ENCODE peak calls at places on chromosomes 4 and X, in four cellular contexts. D is GM12878, P is SK-N-SH, M is HL-60. E is an unnamed sample.

GRCh38 chrX:119606508-119607389 is 525 bp upstream of the NKRF start:
- DNase-seq in D (no peak), P (no peak), M (no peak), E (no peak)

GRCh38 chr4:41652971-41653370 is 95.6 kb downstream of the PHOX2B start:
- DNase-seq in D (no peak), P (no peak), M (no peak), E (no peak)

GRCh38 chr4:8221476-8221875 is 22.4 kb downstream of the SH3TC1 start:
- DNase-seq in D (peak), P (peak), M (peak), E (no peak)

GRCh38 chr4:45063166-45063565 is 336.8 kb upstream of the GNPDA2 start:
- DNase-seq in D (no peak), P (no peak), M (no peak), E (no peak)

GRCh38 chr4:121574618-121575017 is 122.2 kb downstream of the ANXA5 start:
- DNase-seq in D (no peak), P (no peak), M (no peak), E (no peak)

GRCh38 chrX:118807151-118808017 is 16.2 kb upstream of the ZCCHC12 start:
- DNase-seq in D (peak), P (peak), M (no peak), E (no peak)

GRCh38 chr4:106587558-106587957 is 219.0 kb upstream of the GIMD1 start:
- DNase-seq in D (no peak), P (no peak), M (no peak), E (no peak)

GRCh38 chrX:24733111-24733510 is 39.4 kb downstream of the POLA1 start:
- DNase-seq in D (no peak), P (no peak), M (peak), E (no peak)

GRCh38 chrX:72269671-72270251 is 7.3 kb downstream of the RPS4X start:
- DNase-seq in D (no peak), P (no peak), M (no peak), E (no peak)

GRCh38 chr4:8916251-8916913 is 44.7 kb upstream of the HMX1 start:
- DNase-seq in D (no peak), P (peak), M (no peak), E (no peak)

GRCh38 chrX:334331-334891 is 15.8 kb upstream of the GTPBP6 start:
- DNase-seq in D (no peak), P (no peak), M (no peak), E (no peak)

GRCh38 chr4:40264497-40264896 is 67.7 kb downstream of the RHOH start:
- DNase-seq in D (no peak), P (no peak), M (no peak), E (no peak)

GRCh38 chr4:101102114-101102752 is 245.1 kb downstream of the PPP3CA start:
- DNase-seq in D (no peak), P (peak), M (no peak), E (no peak)

GRCh38 chr4:176654565-176655216 is 138.0 kb downstream of the VEGFC start:
- DNase-seq in D (no peak), P (no peak), M (no peak), E (no peak)

GRCh38 chr4:154088741-154089140 is 299.9 kb upstream of the SFRP2 start:
- DNase-seq in D (no peak), P (no peak), M (no peak), E (no peak)

GRCh38 chrX:55522577-55523254 is 33.1 kb upstream of the USP51 start:
- DNase-seq in D (no peak), P (no peak), M (no peak), E (no peak)

GRCh38 chr4:115491686-115492085 is 378.3 kb upstream of the NDST4 start:
- DNase-seq in D (no peak), P (no peak), M (no peak), E (no peak)

GRCh38 chrX:106811131-106811910 is 8.8 kb downstream of the TBC1D8B start:
- DNase-seq in D (no peak), P (no peak), M (no peak), E (no peak)

GRCh38 chr4:74437866-74438265 is 7.1 kb upstream of the AREG start:
- DNase-seq in D (no peak), P (no peak), M (no peak), E (no peak)

GRCh38 chrX:121733514-121733913 is 686.1 kb downstream of the GLUD2 start:
- DNase-seq in D (no peak), P (no peak), M (no peak), E (no peak)

GRCh38 chrX:74613350-74614192 is 853 bp downstream of the RLIM start:
- DNase-seq in D (no peak), P (peak), M (no peak), E (no peak)

GRCh38 chr4:67725981-67726380 is 25.0 kb upstream of the UBA6 start:
- DNase-seq in D (no peak), P (no peak), M (no peak), E (no peak)

GRCh38 chr4:73433140-73433539 is 2.9 kb upstream of the AFP start:
- DNase-seq in D (no peak), P (no peak), M (no peak), E (no peak)

GRCh38 chr4:74531952-74532794 is 87.2 kb downstream of the AREG start:
- DNase-seq in D (peak), P (peak), M (no peak), E (no peak)

GRCh38 chrX:133985164-133986007 is at the start of gene GPC3:
- DNase-seq in D (no peak), P (peak), M (no peak), E (peak)

GRCh38 chr4:183345261-183345660 is 23.0 kb upstream of the CLDN24 start:
- DNase-seq in D (no peak), P (no peak), M (no peak), E (no peak)

GRCh38 chr4:40530961-40531635 is 98.6 kb downstream of the RBM47 start:
- DNase-seq in D (no peak), P (no peak), M (no peak), E (no peak)

GRCh38 chrX:154793084-154793483 is 12.2 kb downstream of the MPP1 start:
- DNase-seq in D (no peak), P (no peak), M (no peak), E (no peak)

GRCh38 chrX:154791467-154791866 is 13.8 kb downstream of the MPP1 start:
- DNase-seq in D (no peak), P (no peak), M (no peak), E (no peak)

GRCh38 chrX:154797006-154797405 is 8.3 kb downstream of the MPP1 start:
- DNase-seq in D (no peak), P (no peak), M (no peak), E (no peak)

GRCh38 chrX:154791951-154792350 is 13.3 kb downstream of the MPP1 start:
- DNase-seq in D (no peak), P (no peak), M (no peak), E (no peak)
- TF ChIP-seq GABPA in D (no peak), P (no peak), M (no peak), E (no peak)

GRCh38 chr4:151674804-151675290 is 86.0 kb downstream of the GATB start:
- DNase-seq in D (no peak), P (peak), M (no peak), E (peak)
- TF ChIP-seq GABPA in D (no peak), P (no peak), M (no peak), E (no peak)

GRCh38 chr4:165502919-165503907 is 124.4 kb downstream of the CPE start:
- DNase-seq in D (no peak), P (no peak), M (no peak), E (no peak)
- TF ChIP-seq GABPA in D (no peak), P (no peak), M (no peak), E (no peak)

DNA sequence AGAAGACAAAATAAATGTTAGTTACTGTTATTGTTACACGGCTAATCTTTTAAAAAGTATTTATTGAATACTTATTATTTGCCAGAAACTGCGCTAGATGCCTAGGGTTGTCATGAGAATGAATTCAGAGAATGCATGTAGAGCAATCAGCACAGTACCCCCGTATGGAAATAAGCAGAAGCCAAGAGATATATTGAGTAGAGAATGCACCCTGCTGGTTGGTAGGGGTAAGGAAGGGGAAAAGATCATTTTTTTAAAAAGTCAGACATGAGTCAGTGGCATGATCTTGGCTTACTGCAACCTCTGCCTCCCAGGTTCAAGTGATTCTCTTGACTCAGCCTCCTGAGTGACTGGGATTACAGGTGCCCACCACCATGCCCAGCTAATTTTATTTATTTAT is 13.1 kb upstream of the DRP2 start:
- DNase-seq in D (no peak), P (peak), M (no peak), E (no peak)
- TF ChIP-seq GABPA in D (no peak), P (no peak), M (no peak), E (no peak)

GRCh38 chr4:76998251-76998901 is 48.8 kb downstream of the SEPTIN11 start:
- DNase-seq in D (no peak), P (no peak), M (no peak), E (no peak)

GRCh38 chr4:77002721-77003120 is 53.2 kb downstream of the SEPTIN11 start:
- DNase-seq in D (no peak), P (no peak), M (no peak), E (no peak)

GRCh38 chr4:77001907-77002306 is 52.4 kb downstream of the SEPTIN11 start:
- DNase-seq in D (no peak), P (no peak), M (no peak), E (no peak)

GRCh38 chr4:77003400-77003799 is 53.8 kb downstream of the SEPTIN11 start:
- DNase-seq in D (no peak), P (no peak), M (no peak), E (no peak)

GRCh38 chr4:77002321-77002720 is 52.8 kb downstream of the SEPTIN11 start:
- DNase-seq in D (no peak), P (no peak), M (no peak), E (no peak)
- TF ChIP-seq GABPA in D (no peak), P (no peak), M (no peak), E (no peak)

GRCh38 chr4:1201851-1202525 is 29.6 kb upstream of the SPON2 start:
- DNase-seq in D (peak), P (peak), M (peak), E (no peak)
- TF ChIP-seq GABPA in D (no peak), P (no peak), M (no peak), E (no peak)

DNA sequence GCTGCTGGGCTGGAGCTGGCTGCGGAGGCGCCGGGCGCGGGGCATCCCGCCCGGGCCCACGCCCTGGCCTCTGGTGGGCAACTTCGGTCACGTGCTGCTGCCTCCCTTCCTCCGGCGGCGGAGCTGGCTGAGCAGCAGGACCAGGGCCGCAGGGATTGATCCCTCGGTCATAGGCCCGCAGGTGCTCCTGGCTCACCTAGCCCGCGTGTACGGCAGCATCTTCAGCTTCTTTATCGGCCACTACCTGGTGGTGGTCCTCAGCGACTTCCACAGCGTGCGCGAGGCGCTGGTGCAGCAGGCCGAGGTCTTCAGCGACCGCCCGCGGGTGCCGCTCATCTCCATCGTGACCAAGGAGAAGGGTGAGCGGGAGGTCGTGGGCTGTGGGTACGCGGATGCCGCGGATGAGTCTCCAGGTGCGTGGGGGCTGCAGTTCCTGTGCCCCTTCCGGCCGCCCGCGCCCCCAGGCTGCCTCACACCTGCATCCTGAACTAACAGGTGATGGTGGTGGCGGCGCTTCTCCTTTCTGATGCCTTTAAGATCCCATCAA is 499 bp downstream of the CYP2U1 start:
- DNase-seq in D (no peak), P (no peak), M (no peak), E (no peak)
- TF ChIP-seq GABPA in D (no peak), P (no peak), M (no peak), E (no peak)

GRCh38 chr4:82748781-82749504 is 49.7 kb downstream of the SCD5 start:
- DNase-seq in D (no peak), P (no peak), M (no peak), E (no peak)
- TF ChIP-seq GABPA in D (no peak), P (no peak), M (no peak), E (no peak)